ENCODE peak calls at places on chromosomes 2 and 18, in eight cellular contexts. One of them, this sample, is unnamed.

GRCh38 chr2:38465789-38466127 is 88.7 kb upstream of the ATL2 start:
- DNase-seq in effector CD8-positive, alpha-beta T cell: no peak
- DNase-seq in hypothalamus: no peak
- DNase-seq in uterus: no peak
- DNase-seq in CD8-positive, alpha-beta T cell: peak
- DNase-seq in NCI-H526 treated with DMSO at 0.1 percent for 48 hours: peak
- DNase-seq in NCI-H1092 treated with DMSO at 0.1 percent for 48 hours: no peak
- DNase-seq in HL-60: peak
- DNase-seq in this sample: peak

GRCh38 chr2:72112421-72112820 is 35.2 kb downstream of the CYP26B1 start:
- DNase-seq in hypothalamus: no peak
- DNase-seq in effector CD8-positive, alpha-beta T cell: no peak
- DNase-seq in NCI-H526 treated with DMSO at 0.1 percent for 48 hours: no peak
- DNase-seq in uterus: no peak
- DNase-seq in HL-60: no peak
- DNase-seq in NCI-H1092 treated with DMSO at 0.1 percent for 48 hours: no peak
- DNase-seq in CD8-positive, alpha-beta T cell: no peak
- DNase-seq in this sample: peak

GRCh38 chr18:1595165-1595564 is 690.5 kb downstream of the ADCYAP1 start:
- DNase-seq in effector CD8-positive, alpha-beta T cell: no peak
- DNase-seq in HL-60: no peak
- DNase-seq in hypothalamus: no peak
- DNase-seq in uterus: no peak
- DNase-seq in NCI-H526 treated with DMSO at 0.1 percent for 48 hours: no peak
- DNase-seq in CD8-positive, alpha-beta T cell: no peak
- DNase-seq in NCI-H1092 treated with DMSO at 0.1 percent for 48 hours: no peak
- DNase-seq in this sample: no peak

GRCh38 chr2:96156926-96157648 is 11.8 kb upstream of the DUSP2 start:
- DNase-seq in uterus: peak
- DNase-seq in NCI-H526 treated with DMSO at 0.1 percent for 48 hours: no peak
- DNase-seq in hypothalamus: no peak
- DNase-seq in CD8-positive, alpha-beta T cell: no peak
- DNase-seq in HL-60: no peak
- DNase-seq in effector CD8-positive, alpha-beta T cell: no peak
- DNase-seq in NCI-H1092 treated with DMSO at 0.1 percent for 48 hours: no peak
- DNase-seq in this sample: peak

GRCh38 chr18:10006261-10006903 is 92.6 kb downstream of the VAPA start:
- DNase-seq in effector CD8-positive, alpha-beta T cell: no peak
- DNase-seq in NCI-H1092 treated with DMSO at 0.1 percent for 48 hours: peak
- DNase-seq in hypothalamus: no peak
- DNase-seq in NCI-H526 treated with DMSO at 0.1 percent for 48 hours: no peak
- DNase-seq in uterus: peak
- DNase-seq in CD8-positive, alpha-beta T cell: no peak
- DNase-seq in HL-60: peak
- DNase-seq in this sample: peak

GRCh38 chr2:212005077-212005671 is 533.4 kb downstream of the ERBB4 start:
- DNase-seq in effector CD8-positive, alpha-beta T cell: no peak
- DNase-seq in NCI-H526 treated with DMSO at 0.1 percent for 48 hours: peak
- DNase-seq in uterus: no peak
- DNase-seq in NCI-H1092 treated with DMSO at 0.1 percent for 48 hours: peak
- DNase-seq in CD8-positive, alpha-beta T cell: no peak
- DNase-seq in hypothalamus: peak
- DNase-seq in HL-60: peak
- DNase-seq in this sample: peak

GRCh38 chr2:134153481-134153880 is 100.4 kb upstream of the MGAT5 start:
- DNase-seq in NCI-H1092 treated with DMSO at 0.1 percent for 48 hours: no peak
- DNase-seq in NCI-H526 treated with DMSO at 0.1 percent for 48 hours: no peak
- DNase-seq in CD8-positive, alpha-beta T cell: no peak
- DNase-seq in HL-60: no peak
- DNase-seq in hypothalamus: no peak
- DNase-seq in uterus: no peak
- DNase-seq in effector CD8-positive, alpha-beta T cell: no peak
- DNase-seq in this sample: no peak

GRCh38 chr2:213723051-213723560 is 438.8 kb downstream of the SPAG16 start:
- DNase-seq in NCI-H526 treated with DMSO at 0.1 percent for 48 hours: no peak
- DNase-seq in uterus: no peak
- DNase-seq in CD8-positive, alpha-beta T cell: no peak
- DNase-seq in effector CD8-positive, alpha-beta T cell: no peak
- DNase-seq in NCI-H1092 treated with DMSO at 0.1 percent for 48 hours: no peak
- DNase-seq in HL-60: no peak
- DNase-seq in hypothalamus: no peak
- DNase-seq in this sample: no peak

GRCh38 chr2:3279236-3279960 is 98.2 kb downstream of the EIPR1 start:
- DNase-seq in uterus: no peak
- DNase-seq in CD8-positive, alpha-beta T cell: no peak
- DNase-seq in NCI-H1092 treated with DMSO at 0.1 percent for 48 hours: no peak
- DNase-seq in HL-60: no peak
- DNase-seq in hypothalamus: no peak
- DNase-seq in NCI-H526 treated with DMSO at 0.1 percent for 48 hours: no peak
- DNase-seq in effector CD8-positive, alpha-beta T cell: no peak
- DNase-seq in this sample: no peak

GRCh38 chr2:217223222-217223930 is 363.5 kb upstream of the TNP1 start:
- DNase-seq in NCI-H526 treated with DMSO at 0.1 percent for 48 hours: no peak
- DNase-seq in NCI-H1092 treated with DMSO at 0.1 percent for 48 hours: no peak
- DNase-seq in CD8-positive, alpha-beta T cell: no peak
- DNase-seq in hypothalamus: no peak
- DNase-seq in HL-60: peak
- DNase-seq in uterus: no peak
- DNase-seq in effector CD8-positive, alpha-beta T cell: no peak
- DNase-seq in this sample: peak

GRCh38 chr2:12796617-12797016 is 79.9 kb downstream of the TRIB2 start:
- DNase-seq in hypothalamus: peak
- DNase-seq in uterus: no peak
- DNase-seq in NCI-H1092 treated with DMSO at 0.1 percent for 48 hours: no peak
- DNase-seq in CD8-positive, alpha-beta T cell: no peak
- DNase-seq in HL-60: no peak
- DNase-seq in NCI-H526 treated with DMSO at 0.1 percent for 48 hours: no peak
- DNase-seq in effector CD8-positive, alpha-beta T cell: no peak
- DNase-seq in this sample: no peak

GRCh38 chr2:66555511-66556324 is 120.8 kb downstream of the MEIS1 start:
- DNase-seq in hypothalamus: no peak
- DNase-seq in NCI-H526 treated with DMSO at 0.1 percent for 48 hours: no peak
- DNase-seq in NCI-H1092 treated with DMSO at 0.1 percent for 48 hours: peak
- DNase-seq in uterus: peak
- DNase-seq in CD8-positive, alpha-beta T cell: no peak
- DNase-seq in effector CD8-positive, alpha-beta T cell: no peak
- DNase-seq in HL-60: no peak
- DNase-seq in this sample: no peak

GRCh38 chr2:37098416-37099118 is 14.2 kb downstream of the GPATCH11 start:
- DNase-seq in NCI-H1092 treated with DMSO at 0.1 percent for 48 hours: no peak
- DNase-seq in effector CD8-positive, alpha-beta T cell: no peak
- DNase-seq in hypothalamus: no peak
- DNase-seq in uterus: no peak
- DNase-seq in HL-60: no peak
- DNase-seq in NCI-H526 treated with DMSO at 0.1 percent for 48 hours: no peak
- DNase-seq in CD8-positive, alpha-beta T cell: no peak
- DNase-seq in this sample: no peak

This sample was measured in osteoblast.